ENCODE peak calls at places on chromosomes 11 and 22, in eight cellular contexts. Q, G, P, O, I, C, B and F are unnamed samples.

GRCh38 chr11:86152006-86152862 is 83.3 kb upstream of the PICALM start:
- DNase-seq in Q (no peak), G (no peak), P (peak), O (peak), I (no peak), C (peak), B (no peak), F (no peak)

GRCh38 chr22:23836692-23837495 is 1.9 kb downstream of the DERL3 start:
- DNase-seq in Q (no peak), G (no peak), P (no peak), O (no peak), I (no peak), C (no peak), B (peak), F (no peak)

GRCh38 chr11:114348200-114349191 is 51.8 kb downstream of the C11orf71 start:
- DNase-seq in Q (no peak), G (no peak), P (peak), O (no peak), I (peak), C (peak), B (no peak), F (peak)

GRCh38 chr22:37354271-37355069 is 72.2 kb downstream of the CYTH4 start:
- DNase-seq in Q (no peak), G (no peak), P (no peak), O (no peak), I (no peak), C (no peak), B (no peak), F (no peak)

GRCh38 chr11:105144887-105145286 is 5.3 kb upstream of the CARD18 start:
- DNase-seq in Q (no peak), G (no peak), P (peak), O (no peak), I (no peak), C (peak), B (no peak), F (no peak)

GRCh38 chr22:22940961-22941605 is 53.5 kb downstream of the IGLL5 start:
- DNase-seq in Q (no peak), G (peak), P (no peak), O (no peak), I (no peak), C (no peak), B (peak), F (no peak)

GRCh38 chr11:123145220-123145619 is 49.8 kb downstream of the CLMP start:
- DNase-seq in Q (peak), G (peak), P (peak), O (peak), I (peak), C (peak), B (no peak), F (no peak)

GRCh38 chr22:30920407-30920806 is 48.2 kb downstream of the MORC2 start:
- DNase-seq in Q (peak), G (peak), P (peak), O (peak), I (peak), C (peak), B (peak), F (peak)

GRCh38 chr22:17536269-17536668 is 27.0 kb upstream of the SLC25A18 start:
- DNase-seq in Q (no peak), G (no peak), P (no peak), O (no peak), I (no peak), C (no peak), B (no peak), F (no peak)

GRCh38 chr11:107563702-107564101 is 1.8 kb downstream of the ALKBH8 start:
- DNase-seq in Q (peak), G (no peak), P (peak), O (no peak), I (peak), C (peak), B (no peak), F (peak)

GRCh38 chr11:112173152-112173551 is 2.2 kb upstream of the BCO2 start:
- DNase-seq in Q (no peak), G (no peak), P (no peak), O (no peak), I (no peak), C (no peak), B (no peak), F (no peak)

GRCh38 chr22:26122920-26123468 is 46.3 kb upstream of the SEZ6L start:
- DNase-seq in Q (no peak), G (no peak), P (no peak), O (no peak), I (no peak), C (no peak), B (no peak), F (no peak)

DNA sequence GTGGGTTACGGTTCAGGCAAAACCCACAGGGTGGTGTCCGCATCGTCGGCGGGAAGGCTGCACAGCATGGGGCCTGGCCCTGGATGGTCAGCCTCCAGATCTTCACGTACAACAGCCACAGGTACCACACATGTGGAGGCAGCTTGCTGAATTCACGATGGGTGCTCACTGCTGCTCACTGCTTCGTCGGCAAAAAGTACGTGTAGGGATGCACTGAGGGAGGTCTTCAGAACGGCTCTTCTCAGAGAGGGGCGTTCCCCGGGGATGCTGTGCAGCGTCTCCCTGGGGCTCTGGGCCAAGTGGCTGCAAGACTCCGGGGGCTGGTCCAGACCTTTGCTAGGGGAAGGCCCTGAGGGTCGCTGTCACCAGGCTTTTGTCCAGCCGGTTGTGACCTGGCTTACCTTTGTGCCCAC is 1.3 kb downstream of the ACR start:
- DNase-seq in Q (no peak), G (peak), P (no peak), O (no peak), I (no peak), C (no peak), B (no peak), F (no peak)
- TF ChIP-seq POLR2A in Q (no peak), G (no peak), P (no peak), O (no peak), I (no peak), C (no peak), B (no peak), F (no peak)

DNA sequence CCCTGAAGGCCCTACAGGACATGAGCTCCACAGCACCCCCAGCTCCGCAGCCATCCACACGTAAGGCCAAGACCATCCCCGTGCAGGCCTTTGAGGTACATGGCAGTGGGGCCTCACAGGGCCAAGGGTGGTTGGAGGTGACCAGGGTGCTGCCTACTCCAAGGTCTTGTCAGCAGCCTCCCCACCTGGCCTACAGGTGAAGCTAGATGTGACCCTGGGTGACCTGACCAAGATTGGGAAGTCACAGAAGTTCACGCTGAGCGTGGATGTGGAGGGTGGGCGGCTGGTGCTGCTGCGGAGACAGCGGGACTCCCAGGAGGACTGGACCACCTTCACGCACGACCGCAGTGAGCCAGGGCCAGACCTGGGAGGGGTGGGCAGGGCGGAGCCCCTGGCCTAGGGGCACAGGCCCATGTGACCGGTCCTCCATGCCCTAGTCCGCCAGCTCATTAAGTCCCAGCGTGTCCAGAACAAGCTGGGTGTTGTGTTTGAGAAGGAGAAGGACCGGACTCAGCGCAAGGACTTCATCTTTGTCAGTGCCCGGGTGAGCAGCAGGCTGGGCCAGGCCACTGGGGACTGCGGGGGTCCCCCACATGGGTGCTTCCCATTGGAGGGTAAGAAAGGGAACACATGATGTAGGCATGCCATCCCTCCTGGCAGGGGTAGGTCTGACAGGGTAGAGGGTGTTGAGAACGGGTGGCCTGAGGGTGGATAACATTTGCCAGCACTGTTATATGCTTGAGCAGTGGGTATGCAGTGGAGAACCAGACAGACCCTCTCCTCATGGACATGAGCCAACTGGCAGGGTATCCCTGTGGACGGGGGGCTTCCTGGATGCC is 5.6 kb downstream of the INPPL1 start:
- DNase-seq in Q (no peak), G (no peak), P (no peak), O (no peak), I (no peak), C (no peak), B (no peak), F (no peak)
- TF ChIP-seq POLR2A in Q (no peak), G (no peak), P (no peak), O (no peak), I (no peak), C (no peak), B (no peak), F (no peak)

DNA sequence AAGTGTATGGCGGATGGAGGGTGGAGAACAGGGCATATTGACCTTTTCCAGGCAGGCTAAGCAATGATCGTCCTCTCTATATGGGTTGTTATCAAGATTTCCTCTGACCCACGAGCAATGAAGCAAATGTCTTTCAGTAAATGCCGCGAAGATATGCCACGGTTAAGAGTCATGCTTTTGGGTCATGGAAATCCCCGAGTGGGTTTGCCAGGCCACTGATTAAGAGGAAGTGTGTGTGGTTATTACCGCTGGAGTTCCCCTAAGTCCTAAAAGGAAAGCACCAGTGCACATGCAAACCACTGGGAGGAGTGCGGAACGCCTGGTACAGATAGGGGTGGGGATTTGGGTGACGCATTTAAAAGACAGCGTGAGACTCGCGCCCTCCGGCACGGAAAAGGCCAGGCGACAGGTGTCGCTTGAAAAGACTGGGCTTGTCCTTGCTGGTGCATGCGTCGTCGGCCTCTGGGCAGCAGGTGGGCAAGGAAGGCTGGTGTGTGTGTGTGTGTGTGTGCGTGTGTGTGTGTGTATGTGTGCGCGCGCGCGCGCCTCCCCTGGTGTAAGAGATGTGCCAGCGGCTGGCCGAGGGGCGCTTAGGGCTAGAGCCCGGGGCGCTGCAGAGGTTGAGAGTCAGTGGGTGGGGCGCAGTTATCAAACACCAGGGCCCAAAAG is at the start of gene BIRC3:
- DNase-seq in Q (peak), G (peak), P (peak), O (peak), I (peak), C (peak), B (peak), F (peak)
- TF ChIP-seq POLR2A in Q (peak), G (no peak), P (no peak), O (no peak), I (peak), C (no peak), B (peak), F (peak)

GRCh38 chr22:46612904-46613605 is 7.1 kb upstream of the GRAMD4 start:
- DNase-seq in Q (no peak), G (no peak), P (no peak), O (no peak), I (no peak), C (peak), B (no peak), F (no peak)

GRCh38 chr22:46612341-46612903 is 7.8 kb upstream of the GRAMD4 start:
- DNase-seq in Q (no peak), G (no peak), P (no peak), O (no peak), I (no peak), C (no peak), B (no peak), F (no peak)

GRCh38 chr22:46614070-46614931 is 5.9 kb upstream of the GRAMD4 start:
- DNase-seq in Q (no peak), G (no peak), P (no peak), O (no peak), I (no peak), C (no peak), B (no peak), F (no peak)

GRCh38 chr22:46611189-46611588 is 9.0 kb upstream of the GRAMD4 start:
- DNase-seq in Q (no peak), G (no peak), P (no peak), O (no peak), I (no peak), C (no peak), B (no peak), F (no peak)

DNA sequence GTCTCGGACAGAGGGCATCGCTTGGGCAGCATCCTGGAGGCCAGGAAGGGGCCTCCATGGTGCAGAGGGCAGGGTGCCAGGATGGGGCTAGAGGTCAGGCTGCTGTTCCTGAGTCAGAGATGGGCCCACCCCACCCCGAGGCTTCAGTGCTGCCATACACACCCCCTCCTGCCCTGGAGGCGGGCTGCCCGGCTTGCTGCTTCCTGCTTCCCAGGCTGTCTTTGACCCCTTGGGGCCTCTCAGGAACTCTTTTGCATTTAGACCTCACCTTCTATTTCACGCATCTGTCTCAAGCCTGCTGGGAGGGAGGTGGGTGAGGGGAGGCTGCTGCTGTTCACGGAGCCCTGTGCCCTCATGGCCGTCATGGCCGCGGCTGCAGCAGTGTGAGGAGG is 6.6 kb upstream of the GRAMD4 start:
- DNase-seq in Q (no peak), G (no peak), P (no peak), O (no peak), I (no peak), C (peak), B (no peak), F (no peak)
- TF ChIP-seq POLR2A in Q (no peak), G (no peak), P (no peak), O (no peak), I (no peak), C (no peak), B (no peak), F (peak)

GRCh38 chr11:782264-783174 is 5.2 kb upstream of the GATD1 start:
- DNase-seq in Q (no peak), G (no peak), P (no peak), O (no peak), I (no peak), C (no peak), B (no peak), F (no peak)

GRCh38 chr11:787084-787675 is 2.7 kb downstream of the CEND1 start:
- DNase-seq in Q (no peak), G (no peak), P (no peak), O (no peak), I (no peak), C (no peak), B (no peak), F (no peak)

GRCh38 chr11:779955-780532 is 2.8 kb upstream of the GATD1 start:
- DNase-seq in Q (no peak), G (no peak), P (no peak), O (no peak), I (no peak), C (no peak), B (no peak), F (no peak)

GRCh38 chr11:786235-787083 is 3.4 kb downstream of the CEND1 start:
- DNase-seq in Q (no peak), G (no peak), P (no peak), O (no peak), I (no peak), C (no peak), B (no peak), F (no peak)

DNA sequence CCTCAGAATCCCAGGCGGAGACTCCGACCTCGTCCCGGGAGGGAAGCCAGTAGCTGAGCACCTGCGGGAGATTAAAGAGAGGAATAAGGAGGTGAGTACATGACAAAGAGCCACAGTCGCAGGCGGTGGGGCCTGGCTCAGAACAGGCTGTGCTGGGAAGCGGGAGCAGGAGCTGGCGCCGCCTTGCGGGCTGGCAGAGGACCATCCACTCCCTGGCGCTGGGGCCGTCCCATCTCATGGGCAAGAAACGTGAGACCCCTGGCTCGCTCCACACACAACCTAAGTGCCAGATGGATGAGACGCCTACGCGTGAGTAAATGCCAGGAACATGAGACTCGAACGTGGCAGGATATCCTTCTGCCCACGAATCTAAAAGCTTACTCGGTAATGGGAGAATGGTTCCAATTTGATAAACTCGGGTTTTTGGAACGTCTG is 6.3 kb downstream of the CEND1 start:
- DNase-seq in Q (no peak), G (peak), P (peak), O (no peak), I (peak), C (peak), B (peak), F (peak)
- TF ChIP-seq POLR2A in Q (no peak), G (no peak), P (no peak), O (no peak), I (no peak), C (no peak), B (no peak), F (no peak)

DNA sequence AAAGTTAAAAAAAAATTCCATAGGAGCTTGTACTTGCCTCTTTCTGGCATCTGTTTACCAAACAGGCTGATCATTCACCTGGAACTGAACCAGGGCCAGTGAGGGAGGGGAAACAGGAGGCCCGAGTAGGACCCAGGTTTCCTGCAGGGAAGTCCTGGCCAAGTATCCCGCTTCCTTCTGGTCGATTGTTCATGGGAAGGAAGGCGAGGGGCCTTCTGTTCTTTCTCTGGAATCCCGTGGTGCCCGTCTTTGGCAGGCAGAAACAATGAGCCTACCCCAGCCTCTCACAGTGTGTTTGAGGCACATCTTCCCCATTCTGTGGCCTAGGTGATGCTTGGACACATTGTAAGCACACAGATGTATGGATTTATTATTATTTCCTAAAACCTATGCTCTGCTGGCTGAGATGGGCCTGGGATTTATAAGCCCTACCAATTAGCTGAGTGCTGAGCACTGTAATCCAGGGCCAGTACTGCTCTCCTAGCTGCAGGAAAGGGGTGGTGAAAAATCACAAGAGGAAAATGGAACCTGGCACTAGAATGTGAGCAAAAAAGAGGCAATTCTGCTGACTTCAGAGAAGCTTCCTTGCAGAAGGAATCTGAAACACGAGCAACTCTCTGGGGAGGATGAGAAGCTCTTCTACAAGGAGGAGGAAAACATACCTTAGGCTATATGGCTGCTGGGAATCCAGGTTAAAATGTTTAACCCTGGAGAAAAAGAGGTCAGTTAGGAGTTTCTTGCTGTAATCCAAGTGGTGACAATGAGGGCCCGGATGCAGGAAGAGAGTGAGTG is 53.5 kb downstream of the PRR5L start:
- DNase-seq in Q (no peak), G (no peak), P (no peak), O (no peak), I (no peak), C (peak), B (no peak), F (no peak)
- TF ChIP-seq POLR2A in Q (no peak), G (no peak), P (no peak), O (no peak), I (no peak), C (no peak), B (no peak), F (no peak)

DNA sequence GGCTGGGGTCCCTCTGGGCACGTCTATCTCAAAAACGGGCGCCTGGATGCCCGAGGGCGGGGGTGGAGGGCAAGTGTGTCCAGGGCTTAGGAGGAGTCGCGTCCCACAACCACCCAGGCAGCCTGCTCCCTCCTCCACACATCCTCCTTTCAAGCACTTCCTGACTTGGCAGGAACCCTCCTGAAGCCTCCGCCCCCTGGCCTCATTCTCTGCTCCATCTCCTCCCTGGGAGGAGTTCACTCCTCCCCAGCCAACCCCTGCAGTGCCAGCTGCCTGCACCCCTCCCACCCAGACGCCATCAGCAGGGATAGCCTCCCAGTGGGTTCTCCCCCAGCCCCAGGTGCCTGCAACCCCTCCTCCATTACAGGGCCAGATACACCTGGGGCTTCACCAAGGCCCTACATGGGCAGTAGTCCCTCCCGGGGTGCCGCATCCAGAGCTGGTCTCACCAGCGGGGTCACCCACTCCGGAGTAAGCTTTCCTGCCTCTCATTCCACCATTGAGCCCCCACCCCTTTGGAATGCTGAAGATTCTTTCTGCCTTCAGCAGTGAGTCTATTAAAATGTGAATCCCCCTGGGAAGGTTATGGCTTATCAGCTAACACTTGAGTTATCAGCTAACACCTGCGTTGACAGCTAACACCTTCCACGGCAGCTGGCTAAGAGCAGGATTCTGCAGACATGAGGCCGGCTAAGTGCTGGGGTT is 24.4 kb downstream of the RTN4R start:
- DNase-seq in Q (peak), G (peak), P (peak), O (peak), I (no peak), C (peak), B (peak), F (no peak)
- TF ChIP-seq POLR2A in Q (no peak), G (no peak), P (no peak), O (peak), I (no peak), C (no peak), B (no peak), F (no peak)

GRCh38 chr11:269146-269890 is 8.9 kb upstream of the NLRP6 start:
- DNase-seq in Q (no peak), G (no peak), P (no peak), O (no peak), I (peak), C (no peak), B (no peak), F (peak)
- TF ChIP-seq POLR2A in Q (no peak), G (no peak), P (no peak), O (no peak), I (no peak), C (no peak), B (no peak), F (peak)